ENCODE peak calls at places on chromosomes 5 and 9, in six cellular contexts. G, P, R, F, E and V are unnamed samples.
A peak's percentile ranks its signal among the peaks of the same experiment; 100 is the strongest.

GRCh38 chr9:77946969-77947368 is 84.6 kb downstream of the GNAQ start:
- DNase-seq in G (no peak), P (no peak), R (peak; percentile 10), F (no peak), E (no peak), V (no peak)

GRCh38 chr9:129624168-129624759 is 1.7 kb upstream of the NTMT1 start:
- DNase-seq in G (peak; percentile 68), P (peak; percentile 63), R (peak; percentile 69), F (no peak), E (peak; percentile 83), V (peak; percentile 79)

GRCh38 chr9:19049872-19050636 is 827 bp downstream of the RRAGA start:
- DNase-seq in G (peak; percentile 16), P (peak; percentile 42), R (peak; percentile 1), F (no peak), E (peak; percentile 45), V (no peak)

GRCh38 chr5:168886153-168886552 is 307.0 kb upstream of the PANK3 start:
- DNase-seq in G (no peak), P (no peak), R (no peak), F (no peak), E (no peak), V (no peak)

GRCh38 chr9:131500377-131500776 is 2.3 kb upstream of the POMT1 start:
- DNase-seq in G (no peak), P (no peak), R (no peak), F (no peak), E (no peak), V (peak; percentile 53)

GRCh38 chr9:23635276-23635675 is 190.8 kb downstream of the ELAVL2 start:
- DNase-seq in G (no peak), P (no peak), R (no peak), F (no peak), E (no peak), V (no peak)

GRCh38 chr5:119290161-119290569 is 65.7 kb upstream of the TNFAIP8 start:
- DNase-seq in G (no peak), P (no peak), R (no peak), F (no peak), E (no peak), V (no peak)

GRCh38 chr9:131875828-131876485 is 136.1 kb upstream of the RAPGEF1 start:
- DNase-seq in G (no peak), P (peak; percentile 32), R (no peak), F (peak; percentile 32), E (no peak), V (no peak)

GRCh38 chr9:77952641-77953341 is 78.8 kb downstream of the GNAQ start:
- DNase-seq in G (no peak), P (peak; percentile 77), R (no peak), F (no peak), E (no peak), V (no peak)

GRCh38 chr9:37999501-38000189 is 69.4 kb downstream of the SHB start:
- DNase-seq in G (no peak), P (no peak), R (no peak), F (peak; percentile 52), E (peak; percentile 37), V (no peak)

GRCh38 chr9:125432715-125433385 is 171.2 kb downstream of the GAPVD1 start:
- DNase-seq in G (no peak), P (no peak), R (no peak), F (peak; percentile 45), E (no peak), V (no peak)

GRCh38 chr5:177023247-177023703 is 779 bp downstream of the ZNF346 start:
- DNase-seq in G (no peak), P (no peak), R (peak; percentile 13), F (no peak), E (no peak), V (no peak)

GRCh38 chr5:59813761-59814562 is 79.6 kb downstream of the PDE4D start:
- DNase-seq in G (peak; percentile 58), P (peak; percentile 80), R (peak; percentile 41), F (no peak), E (peak; percentile 68), V (no peak)

GRCh38 chr5:35780236-35780635 is 76.5 kb upstream of the IL7R start:
- DNase-seq in G (no peak), P (no peak), R (no peak), F (no peak), E (no peak), V (peak; percentile 48)

GRCh38 chr9:114448706-114449105 is 56.6 kb downstream of the WHRN start:
- DNase-seq in G (no peak), P (peak; percentile 4), R (peak; percentile 8), F (peak; percentile 15), E (no peak), V (no peak)

GRCh38 chr5:139809331-139809810 is 13.8 kb downstream of the PSD2 start:
- DNase-seq in G (no peak), P (no peak), R (no peak), F (peak; percentile 45), E (no peak), V (no peak)

GRCh38 chr9:134034215-134035040 is 9.1 kb downstream of the BRD3OS start:
- DNase-seq in G (no peak), P (no peak), R (no peak), F (peak; percentile 52), E (no peak), V (no peak)

GRCh38 chr9:38038307-38039089 is 30.5 kb downstream of the SHB start:
- DNase-seq in G (no peak), P (no peak), R (no peak), F (peak; percentile 65), E (no peak), V (no peak)

GRCh38 chr9:109846781-109847180 is 66.8 kb downstream of the PALM2AKAP2 start:
- DNase-seq in G (no peak), P (no peak), R (no peak), F (no peak), E (no peak), V (no peak)

GRCh38 chr9:107635137-107635802 is 145.7 kb upstream of the KLF4 start:
- DNase-seq in G (no peak), P (peak; percentile 9), R (no peak), F (no peak), E (no peak), V (no peak)

GRCh38 chr5:158084292-158084691 is 225.3 kb upstream of the CLINT1 start:
- DNase-seq in G (no peak), P (peak; percentile 39), R (no peak), F (no peak), E (no peak), V (no peak)

GRCh38 chr5:158814521-158814920 is 285.2 kb downstream of the EBF1 start:
- DNase-seq in G (no peak), P (no peak), R (no peak), F (no peak), E (no peak), V (no peak)

GRCh38 chr9:136474974-136475865 is 7.6 kb downstream of the SEC16A start:
- DNase-seq in G (no peak), P (no peak), R (no peak), F (no peak), E (no peak), V (no peak)

GRCh38 chr5:2157372-2157771 is 274.6 kb upstream of the IRX4 start:
- DNase-seq in G (no peak), P (no peak), R (no peak), F (peak; percentile 56), E (no peak), V (no peak)

GRCh38 chr9:134935056-134936020 is 17.6 kb upstream of the FCN1 start:
- DNase-seq in G (no peak), P (no peak), R (no peak), F (no peak), E (peak; percentile 80), V (no peak)

GRCh38 chr9:120568816-120569215 is 11.2 kb downstream of the CDK5RAP2 start:
- DNase-seq in G (no peak), P (no peak), R (no peak), F (no peak), E (no peak), V (no peak)
- H3K27ac ChIP-seq in G (no peak overlapping the region), P (no peak overlapping the region), R (no peak overlapping the region), F (no peak overlapping the region), E (no peak overlapping the region), V (no peak overlapping the region)

DNA sequence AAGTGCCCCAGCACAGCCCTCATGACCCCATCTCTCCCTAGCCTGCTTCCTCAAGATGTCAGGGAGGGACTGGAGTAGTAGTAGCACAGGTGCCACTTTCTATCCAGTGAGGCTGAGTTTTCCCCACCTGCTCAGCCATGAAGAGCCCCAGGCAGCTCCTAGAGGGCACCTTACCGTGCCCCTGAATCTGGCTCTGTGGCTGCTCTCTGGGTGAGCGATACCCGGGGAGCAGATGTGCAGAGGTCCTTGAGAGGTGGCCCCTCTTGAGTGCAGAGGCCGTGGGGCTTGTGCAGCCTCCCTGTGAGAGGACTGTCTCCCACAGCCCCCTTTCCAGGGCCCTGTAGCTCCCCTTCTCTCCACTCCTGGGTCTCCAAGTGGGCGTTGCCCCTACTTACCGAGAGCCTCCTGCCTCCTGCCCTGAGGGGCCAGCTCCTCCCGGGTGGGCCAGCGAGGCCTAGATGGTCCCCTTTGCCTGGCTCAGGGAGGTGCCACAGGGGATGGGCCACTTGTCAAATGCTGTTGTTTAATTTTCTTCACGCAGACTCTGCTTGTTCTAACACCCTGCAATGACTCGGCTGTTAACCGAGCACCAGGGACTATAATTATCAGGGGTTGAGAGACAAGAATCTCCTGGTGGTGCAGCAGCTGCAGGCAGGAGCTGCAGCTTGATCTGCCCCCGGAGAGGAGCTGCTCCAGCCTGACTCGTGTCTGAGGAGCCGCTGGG is 29.6 kb upstream of the PITX1 start:
- DNase-seq in G (no peak), P (no peak), R (no peak), F (peak; percentile 62), E (no peak), V (no peak)
- TF ChIP-seq CTCF in G (no peak), P (no peak), R (no peak), F (no peak), E (no peak), V (no peak)

DNA sequence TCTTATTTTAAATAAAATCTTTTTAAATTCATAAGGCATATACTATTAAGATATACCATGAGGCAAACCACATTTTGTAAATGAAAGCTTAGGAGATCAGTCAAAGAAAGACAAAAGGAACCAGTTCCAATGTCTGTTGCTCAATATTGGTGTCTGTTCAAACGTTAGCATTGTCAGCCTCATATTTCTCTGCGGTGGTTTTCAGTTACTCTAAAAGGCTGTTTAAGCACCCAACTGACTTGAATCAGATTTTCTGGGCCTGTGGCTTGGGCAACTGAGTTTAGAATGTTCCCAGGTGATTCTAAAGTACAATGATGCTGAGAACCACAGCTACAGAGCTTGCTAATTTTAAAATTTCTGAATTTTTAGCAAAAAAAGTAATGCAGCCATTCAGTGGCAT is 166.3 kb upstream of the KIF2A start:
- DNase-seq in G (no peak), P (no peak), R (no peak), F (no peak), E (no peak), V (no peak)
- H3K4me1 ChIP-seq in G (peaks cover 17% of the 10 kb centered on the region), P (no peaks in the 10 kb centered on the region), R (no peaks in the 10 kb centered on the region), F (no peaks in the 10 kb centered on the region), E (peaks cover 70% of the 10 kb centered on the region), V (no peaks in the 10 kb centered on the region)

GRCh38 chr5:135184646-135185045 is 150.6 kb upstream of the PITX1 start:
- DNase-seq in G (no peak), P (no peak), R (no peak), F (no peak), E (no peak), V (no peak)
- H3K27ac ChIP-seq in G (no peak overlapping the region), P (no peak overlapping the region), R (no peak overlapping the region), F (no peak overlapping the region), E (no peak overlapping the region), V (no peak overlapping the region)